ENCODE peak calls at places on chromosomes 6 and 20, in four cellular contexts. One of them, this sample, is unnamed.

GRCh38 chr6:146543211-146543939 is at the start of gene RAB32:
- DNase-seq in cardiac muscle cell: peak; percentile 95
- DNase-seq in left ventricle myocardium inferior: peak; percentile 94
- DNase-seq in lower lobe of right lung: peak; percentile 98
- DNase-seq in this sample: peak; percentile 98

GRCh38 chr6:47700051-47700450 is 1.7 kb downstream of the ADGRF4 start:
- DNase-seq in cardiac muscle cell: no peak
- DNase-seq in left ventricle myocardium inferior: no peak
- DNase-seq in lower lobe of right lung: no peak
- DNase-seq in this sample: no peak

GRCh38 chr20:38217791-38218565 is 42.6 kb downstream of the KIAA1755 start:
- DNase-seq in cardiac muscle cell: peak; percentile 24
- DNase-seq in left ventricle myocardium inferior: peak; percentile 63
- DNase-seq in lower lobe of right lung: no peak
- DNase-seq in this sample: no peak

GRCh38 chr6:125421853-125422252 is 120.1 kb upstream of the HDDC2 start:
- DNase-seq in cardiac muscle cell: peak; percentile 60
- DNase-seq in left ventricle myocardium inferior: peak; percentile 18
- DNase-seq in lower lobe of right lung: no peak
- DNase-seq in this sample: no peak

GRCh38 chr6:127879685-127880084 is 21.2 kb downstream of the THEMIS start:
- DNase-seq in cardiac muscle cell: peak; percentile 67
- DNase-seq in left ventricle myocardium inferior: no peak
- DNase-seq in lower lobe of right lung: no peak
- DNase-seq in this sample: no peak

GRCh38 chr20:1275919-1276318 is 9.8 kb downstream of the SNPH start:
- DNase-seq in cardiac muscle cell: no peak
- DNase-seq in left ventricle myocardium inferior: no peak
- DNase-seq in lower lobe of right lung: no peak
- DNase-seq in this sample: no peak

GRCh38 chr20:42531675-42531985 is 658.1 kb downstream of the PTPRT start:
- DNase-seq in cardiac muscle cell: no peak
- DNase-seq in left ventricle myocardium inferior: no peak
- DNase-seq in lower lobe of right lung: no peak
- DNase-seq in this sample: no peak

GRCh38 chr6:14059791-14060436 is 57.7 kb upstream of the CD83 start:
- DNase-seq in cardiac muscle cell: no peak
- DNase-seq in left ventricle myocardium inferior: peak; percentile 41
- DNase-seq in lower lobe of right lung: no peak
- DNase-seq in this sample: peak; percentile 92

GRCh38 chr6:138691595-138692057 is 81.9 kb upstream of the CCDC28A start:
- DNase-seq in cardiac muscle cell: peak; percentile 32
- DNase-seq in left ventricle myocardium inferior: no peak
- DNase-seq in lower lobe of right lung: no peak
- DNase-seq in this sample: no peak

GRCh38 chr6:36133148-36133547 is 2.8 kb downstream of the MAPK13 start:
- DNase-seq in cardiac muscle cell: no peak
- DNase-seq in left ventricle myocardium inferior: no peak
- DNase-seq in lower lobe of right lung: no peak
- DNase-seq in this sample: no peak

GRCh38 chr20:60780388-60781025 is 471.6 kb upstream of the CDH4 start:
- DNase-seq in cardiac muscle cell: no peak
- DNase-seq in left ventricle myocardium inferior: no peak
- DNase-seq in lower lobe of right lung: no peak
- DNase-seq in this sample: no peak

GRCh38 chr20:51160011-51160410 is 137.1 kb upstream of the KCNG1 start:
- DNase-seq in cardiac muscle cell: no peak
- DNase-seq in left ventricle myocardium inferior: no peak
- DNase-seq in lower lobe of right lung: no peak
- DNase-seq in this sample: no peak

GRCh38 chr6:108575905-108576494 is 15.3 kb downstream of the FOXO3 start:
- DNase-seq in cardiac muscle cell: no peak
- DNase-seq in left ventricle myocardium inferior: no peak
- DNase-seq in lower lobe of right lung: no peak
- DNase-seq in this sample: no peak
- H3K4me1 ChIP-seq in cardiac muscle cell: peaks cover 40% of the 10 kb centered on the region
- H3K4me1 ChIP-seq in left ventricle myocardium inferior: peaks cover 95% of the 10 kb centered on the region
- H3K4me1 ChIP-seq in lower lobe of right lung: peaks cover 88% of the 10 kb centered on the region
- H3K4me1 ChIP-seq in this sample: no peaks in the 10 kb centered on the region

DNA sequence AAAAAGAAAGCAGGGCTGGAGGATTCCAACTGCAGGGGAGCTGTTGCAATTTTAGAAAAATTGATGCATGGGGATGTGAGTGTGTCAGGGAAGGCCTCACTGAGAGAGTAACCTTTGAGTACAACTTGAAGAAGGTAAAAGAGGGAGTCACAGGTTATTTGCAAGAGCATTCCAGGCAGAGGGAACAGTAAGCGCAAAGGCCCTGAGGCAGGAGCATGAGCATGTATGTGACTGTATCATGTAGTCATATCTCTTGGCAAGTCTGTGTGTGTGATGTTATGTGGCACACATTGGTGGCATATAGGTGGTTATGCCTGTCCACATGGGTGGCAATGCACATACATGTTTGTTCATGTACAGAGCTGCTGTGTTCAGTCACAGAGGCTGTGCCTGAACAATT is 71.2 kb upstream of the ZNFX1 start:
- DNase-seq in cardiac muscle cell: no peak
- DNase-seq in left ventricle myocardium inferior: no peak
- DNase-seq in lower lobe of right lung: no peak
- DNase-seq in this sample: no peak
- H3K27me3 ChIP-seq in cardiac muscle cell: no peaks in the 10 kb centered on the region
- H3K27me3 ChIP-seq in left ventricle myocardium inferior: peaks cover 10% of the 10 kb centered on the region
- H3K27me3 ChIP-seq in lower lobe of right lung: peaks cover 3% of the 10 kb centered on the region
- H3K27me3 ChIP-seq in this sample: no peaks in the 10 kb centered on the region

DNA sequence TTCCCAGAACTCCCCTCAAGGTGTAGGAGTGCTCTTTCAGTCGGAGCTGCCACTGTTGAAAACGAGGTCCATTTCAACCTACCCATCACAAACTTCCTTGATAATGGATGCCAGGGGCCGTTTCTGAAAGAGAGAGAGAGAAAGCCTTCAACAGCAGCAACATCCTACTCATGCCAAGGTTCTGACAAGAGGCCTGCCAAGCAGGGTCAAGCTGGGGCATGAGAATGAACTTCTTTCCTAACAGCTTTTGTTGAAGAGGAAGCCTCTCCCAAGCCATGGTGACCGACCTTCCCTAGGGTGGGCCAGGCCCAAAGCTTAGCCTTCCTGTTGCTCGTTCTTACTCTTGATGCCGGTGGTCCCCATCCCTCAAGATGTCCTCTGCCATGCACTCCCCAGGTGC is 12.4 kb downstream of the ELMO2 start:
- DNase-seq in cardiac muscle cell: no peak
- DNase-seq in left ventricle myocardium inferior: no peak
- DNase-seq in lower lobe of right lung: no peak
- DNase-seq in this sample: no peak
- H3K4me1 ChIP-seq in cardiac muscle cell: peaks cover 10% of the 10 kb centered on the region
- H3K4me1 ChIP-seq in left ventricle myocardium inferior: peaks cover 47% of the 10 kb centered on the region
- H3K4me1 ChIP-seq in lower lobe of right lung: peaks cover 44% of the 10 kb centered on the region
- H3K4me1 ChIP-seq in this sample: no peaks in the 10 kb centered on the region

DNA sequence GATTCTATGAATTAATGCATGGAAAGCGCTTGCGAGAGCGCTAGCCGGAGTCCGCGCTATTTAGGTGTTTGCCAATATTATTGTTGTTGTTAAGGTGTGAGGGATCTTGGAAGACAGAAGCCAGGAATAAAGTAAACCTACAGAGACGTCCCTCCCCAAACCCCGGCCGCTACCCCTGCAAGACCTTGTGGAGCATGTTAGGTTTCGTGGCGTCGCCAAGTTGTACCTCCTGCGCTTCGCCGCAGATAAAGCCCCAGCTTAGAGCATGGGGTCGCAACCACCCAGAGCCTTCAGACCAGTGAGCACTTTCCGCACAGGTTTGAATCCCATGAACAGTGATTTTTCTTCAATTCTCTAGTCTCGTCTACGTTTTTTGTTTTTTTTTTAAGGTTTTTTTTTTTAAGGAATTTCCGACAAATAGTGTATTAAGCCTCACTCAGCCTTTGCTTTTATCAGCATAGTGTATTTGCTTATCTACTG is 16.9 kb upstream of the ZSCAN9 start:
- DNase-seq in cardiac muscle cell: peak; percentile 17
- DNase-seq in left ventricle myocardium inferior: no peak
- DNase-seq in lower lobe of right lung: no peak
- DNase-seq in this sample: no peak
- H3K27me3 ChIP-seq in cardiac muscle cell: peaks cover 100% of the 10 kb centered on the region
- H3K27me3 ChIP-seq in left ventricle myocardium inferior: peaks cover 100% of the 10 kb centered on the region
- H3K27me3 ChIP-seq in lower lobe of right lung: peaks cover 83% of the 10 kb centered on the region
- H3K27me3 ChIP-seq in this sample: peaks cover 6% of the 10 kb centered on the region

DNA sequence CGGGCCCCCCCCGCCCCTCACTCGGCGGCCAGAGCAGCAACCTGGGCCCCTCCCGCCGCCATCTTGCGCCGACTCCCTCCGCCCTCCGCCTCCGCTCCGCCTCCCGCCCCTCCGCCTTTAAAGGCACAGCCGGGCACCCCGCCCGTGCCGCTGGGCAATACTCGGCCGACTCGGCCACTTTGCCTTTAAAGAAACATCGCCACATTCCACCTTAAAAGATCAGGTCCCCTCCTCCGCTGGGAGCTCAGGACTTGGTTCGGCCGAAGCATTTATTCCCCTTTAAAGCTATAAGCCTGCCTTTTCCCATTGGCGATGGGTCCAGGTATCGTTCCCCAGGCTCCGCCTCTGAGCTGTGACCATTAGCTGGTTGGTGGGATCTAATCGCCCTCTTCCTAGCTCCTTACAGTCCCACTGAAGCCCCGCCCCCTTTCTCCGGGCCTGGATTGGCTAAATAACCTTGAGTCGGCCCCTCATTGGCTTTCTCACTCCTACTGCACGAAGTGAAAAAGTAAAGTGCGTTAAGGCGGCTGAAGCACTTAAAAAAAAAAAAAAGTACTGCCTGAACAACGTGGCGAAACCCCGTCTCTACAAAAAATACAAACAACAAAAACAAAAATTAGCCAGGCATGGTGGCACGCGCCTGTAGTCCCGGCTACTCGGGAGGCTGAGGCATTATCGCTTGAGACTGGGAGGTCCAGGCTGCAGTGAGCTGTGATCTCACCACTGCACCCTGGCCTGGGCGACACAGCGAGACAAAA is at the start of gene ZBTB22:
- DNase-seq in cardiac muscle cell: peak; percentile 100
- DNase-seq in left ventricle myocardium inferior: peak; percentile 99
- DNase-seq in lower lobe of right lung: peak; percentile 100
- DNase-seq in this sample: peak; percentile 98
- H3K4me1 ChIP-seq in cardiac muscle cell: peaks cover 8% of the 10 kb centered on the region
- H3K4me1 ChIP-seq in left ventricle myocardium inferior: peaks cover 93% of the 10 kb centered on the region
- H3K4me1 ChIP-seq in lower lobe of right lung: peaks cover 68% of the 10 kb centered on the region
- H3K4me1 ChIP-seq in this sample: no peaks in the 10 kb centered on the region

GRCh38 chr6:34150766-34151165 is 4.9 kb upstream of the GRM4 start:
- DNase-seq in cardiac muscle cell: no peak
- DNase-seq in left ventricle myocardium inferior: no peak
- DNase-seq in lower lobe of right lung: no peak
- DNase-seq in this sample: no peak

GRCh38 chr6:34147906-34148701 is 2.2 kb upstream of the GRM4 start:
- DNase-seq in cardiac muscle cell: no peak
- DNase-seq in left ventricle myocardium inferior: no peak
- DNase-seq in lower lobe of right lung: peak; percentile 22
- DNase-seq in this sample: peak; percentile 42

GRCh38 chr6:34149831-34150400 is 4.0 kb upstream of the GRM4 start:
- DNase-seq in cardiac muscle cell: no peak
- DNase-seq in left ventricle myocardium inferior: no peak
- DNase-seq in lower lobe of right lung: no peak
- DNase-seq in this sample: no peak

GRCh38 chr6:34146801-34147592 is 1.1 kb upstream of the GRM4 start:
- DNase-seq in cardiac muscle cell: no peak
- DNase-seq in left ventricle myocardium inferior: no peak
- DNase-seq in lower lobe of right lung: peak; percentile 24
- DNase-seq in this sample: no peak

GRCh38 chr6:34148864-34149810 is 3.2 kb upstream of the GRM4 start:
- DNase-seq in cardiac muscle cell: no peak
- DNase-seq in left ventricle myocardium inferior: no peak
- DNase-seq in lower lobe of right lung: peak; percentile 13
- DNase-seq in this sample: no peak
- H3K27me3 ChIP-seq in cardiac muscle cell: peaks cover 71% of the 10 kb centered on the region
- H3K27me3 ChIP-seq in left ventricle myocardium inferior: peaks cover 94% of the 10 kb centered on the region
- H3K27me3 ChIP-seq in lower lobe of right lung: peaks cover 77% of the 10 kb centered on the region
- H3K27me3 ChIP-seq in this sample: peaks cover 7% of the 10 kb centered on the region

DNA sequence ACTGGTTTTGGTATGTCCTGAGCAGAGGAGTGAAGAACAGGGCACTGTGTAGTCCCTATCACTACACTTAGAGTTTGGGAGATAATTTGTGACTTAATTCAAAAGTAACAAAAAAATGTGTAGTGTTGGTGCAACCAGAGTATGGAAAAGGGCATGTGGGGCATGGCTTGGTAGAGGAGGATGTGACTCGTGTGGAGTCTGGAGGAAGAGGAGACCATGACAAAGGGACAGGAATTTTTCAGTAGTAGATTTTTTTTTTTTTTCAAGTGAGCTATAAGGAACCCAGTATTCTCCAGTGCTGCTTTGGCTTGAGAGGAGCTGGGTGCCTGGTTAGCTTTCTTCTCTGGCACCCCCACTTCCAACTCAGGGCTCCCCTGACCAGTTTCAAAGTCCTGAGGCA is 5.1 kb downstream of the MTRES1 start:
- DNase-seq in cardiac muscle cell: no peak
- DNase-seq in left ventricle myocardium inferior: no peak
- DNase-seq in lower lobe of right lung: no peak
- DNase-seq in this sample: no peak
- H3K4me1 ChIP-seq in cardiac muscle cell: no peaks in the 10 kb centered on the region
- H3K4me1 ChIP-seq in left ventricle myocardium inferior: peaks cover 39% of the 10 kb centered on the region
- H3K4me1 ChIP-seq in lower lobe of right lung: peaks cover 21% of the 10 kb centered on the region
- H3K4me1 ChIP-seq in this sample: no peaks in the 10 kb centered on the region

GRCh38 chr6:1043458-1043836 is 268.5 kb upstream of the FOXQ1 start:
- DNase-seq in cardiac muscle cell: no peak
- DNase-seq in left ventricle myocardium inferior: no peak
- DNase-seq in lower lobe of right lung: no peak
- DNase-seq in this sample: no peak
- H3K27me3 ChIP-seq in cardiac muscle cell: no peaks in the 10 kb centered on the region
- H3K27me3 ChIP-seq in left ventricle myocardium inferior: peaks cover 78% of the 10 kb centered on the region
- H3K27me3 ChIP-seq in lower lobe of right lung: no peaks in the 10 kb centered on the region
- H3K27me3 ChIP-seq in this sample: no peaks in the 10 kb centered on the region